ENCODE peak calls at places on chromosomes 5 and 9, in four cellular contexts. T is activated B cell treated with CpG ODN at 0.5 μM for 24 hours, K is IMR-90, I is astrocyte of the spinal cord. B is an unnamed sample.

GRCh38 chr5:107447587-107447986 is 223.2 kb downstream of the EFNA5 start:
- DNase-seq in K (no peak), I (no peak), T (no peak), B (no peak)

GRCh38 chr5:95617057-95617456 is 2.8 kb upstream of the GPR150 start:
- DNase-seq in K (peak; percentile 59), I (peak; percentile 23), T (no peak), B (no peak)

GRCh38 chr9:79663878-79664277 is 92.1 kb downstream of the TLE4 start:
- DNase-seq in K (no peak), I (no peak), T (no peak), B (no peak)

GRCh38 chr5:168965638-168966037 is 335.3 kb downstream of the SLIT3 start:
- DNase-seq in K (no peak), I (no peak), T (no peak), B (no peak)

GRCh38 chr9:132274861-132275260 is 79.9 kb downstream of the SETX start:
- DNase-seq in T (no peak), I (no peak), K (no peak), B (no peak)

GRCh38 chr9:129572052-129572425 is 48.9 kb downstream of the C9orf50 start:
- DNase-seq in I (no peak), K (no peak), T (no peak), B (no peak)

GRCh38 chr5:16540421-16540820 is 74.8 kb upstream of the ZNF622 start:
- DNase-seq in T (no peak), I (peak; percentile 75), K (peak; percentile 79), B (no peak)

GRCh38 chr9:21104787-21105186 is 27.0 kb upstream of the IFNB1 start:
- DNase-seq in I (no peak), K (no peak), T (no peak), B (no peak)

GRCh38 chr5:172820046-172820767 is 13.8 kb upstream of the ERGIC1 start:
- DNase-seq in T (no peak), K (peak; percentile 89), I (peak; percentile 80), B (no peak)

GRCh38 chr9:20784196-20784595 is 100.1 kb downstream of the FOCAD start:
- DNase-seq in K (no peak), T (no peak), I (no peak), B (no peak)

GRCh38 chr5:131720714-131721113 is 76.1 kb downstream of the FNIP1 start:
- DNase-seq in K (no peak), T (no peak), I (peak; percentile 16), B (no peak)

GRCh38 chr9:35563791-35564197 is 41.3 kb upstream of the TESK1 start:
- DNase-seq in K (no peak), I (peak; percentile 22), T (no peak), B (no peak)

GRCh38 chr5:173197375-173197891 is 37.6 kb downstream of the NKX2-5 start:
- DNase-seq in T (no peak), K (no peak), I (no peak), B (no peak)

GRCh38 chr5:120767171-120767820 is 303.2 kb downstream of the PRR16 start:
- DNase-seq in I (peak; percentile 49), K (peak; percentile 70), T (no peak), B (no peak)

GRCh38 chr9:92489209-92489608 is 6.9 kb upstream of the ASPN start:
- DNase-seq in I (peak; percentile 55), K (peak; percentile 62), T (no peak), B (no peak)

GRCh38 chr5:82793808-82794419 is 283.3 kb downstream of the TMEM167A start:
- DNase-seq in I (peak; percentile 18), K (peak; percentile 20), T (no peak), B (no peak)

GRCh38 chr9:129436751-129437625 is 183.9 kb downstream of the C9orf50 start:
- DNase-seq in K (peak; percentile 57), I (peak; percentile 45), T (no peak), B (peak; percentile 87)

DNA sequence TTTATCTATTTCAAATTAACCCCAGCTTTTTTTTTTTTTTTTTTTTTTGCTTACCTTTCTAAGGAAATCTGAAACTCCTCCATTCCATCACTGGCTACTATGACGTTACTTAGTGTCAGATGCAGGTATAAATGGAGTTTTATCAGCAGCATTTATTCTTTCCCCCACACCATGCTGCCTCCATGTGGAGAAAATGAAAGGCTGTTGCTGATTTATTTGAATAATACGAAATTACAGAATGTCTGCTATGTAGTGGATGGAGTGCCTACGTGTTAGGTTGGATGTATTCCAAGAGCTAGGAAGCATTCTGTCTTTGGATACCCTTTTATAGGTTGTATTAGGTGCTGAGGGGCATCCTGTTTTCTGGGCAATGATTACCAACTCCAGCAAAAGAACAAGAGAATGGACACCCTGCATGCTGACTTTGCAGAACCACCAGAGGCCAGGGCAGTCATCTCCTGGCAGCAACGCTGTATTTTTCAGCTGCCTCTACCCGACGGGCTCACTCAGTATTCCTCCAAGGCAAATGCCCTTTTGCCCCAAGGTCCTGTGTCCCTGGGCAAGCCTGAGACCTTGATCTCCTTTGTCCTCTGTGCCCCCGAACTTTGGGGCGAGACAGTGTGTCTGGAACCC is 199.5 kb downstream of the ALDH1A1 start:
- DNase-seq in K (peak; percentile 31), I (peak; percentile 33), T (no peak), B (no peak)
- TF ChIP-seq CTCF in K (peak; percentile 64), I (peak; percentile 51), T (no peak), B (peak; percentile 28)

GRCh38 chr9:109907810-109908458 is 127.9 kb downstream of the PALM2AKAP2 start:
- DNase-seq in I (no peak), T (no peak), K (no peak), B (no peak)

GRCh38 chr9:109908459-109909390 is 128.7 kb downstream of the PALM2AKAP2 start:
- DNase-seq in I (peak; percentile 19), T (no peak), K (peak; percentile 96), B (no peak)

GRCh38 chr9:109907400-109907799 is 127.4 kb downstream of the PALM2AKAP2 start:
- DNase-seq in I (no peak), K (no peak), T (no peak), B (no peak)

GRCh38 chr9:109905472-109905871 is 125.5 kb downstream of the PALM2AKAP2 start:
- DNase-seq in I (no peak), T (no peak), K (no peak), B (no peak)

DNA sequence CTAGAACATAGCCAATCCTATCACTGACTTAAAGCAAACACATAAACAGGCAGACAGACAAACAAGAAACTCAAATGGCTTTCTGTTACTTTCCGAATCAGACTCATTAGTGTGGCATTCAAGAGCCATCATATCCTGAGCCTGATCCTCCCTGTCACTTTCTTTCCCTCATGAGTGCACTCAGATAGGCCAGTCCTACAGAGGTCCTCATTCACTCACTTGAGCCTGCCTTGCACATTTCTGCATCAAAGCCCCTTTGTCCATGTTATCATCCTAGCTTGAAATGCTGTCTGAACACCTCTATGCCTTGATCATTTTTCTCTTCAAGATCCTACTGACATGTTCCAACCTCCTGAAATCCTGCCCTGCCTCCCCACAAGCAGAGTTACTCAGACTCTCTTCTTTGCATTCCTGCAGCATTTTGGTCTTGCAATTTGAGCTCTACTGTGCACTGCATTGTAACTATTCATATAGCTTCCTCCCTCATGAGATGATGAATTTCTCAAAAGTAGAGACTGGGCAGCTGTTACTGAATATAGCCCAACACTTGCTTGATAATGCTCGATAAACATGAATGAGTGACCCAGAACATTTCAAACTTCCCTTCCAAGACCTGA is 126.9 kb downstream of the PALM2AKAP2 start:
- DNase-seq in K (peak; percentile 71), I (peak; percentile 35), T (no peak), B (no peak)
- TF ChIP-seq CTCF in K (peak; percentile 27), I (peak; percentile 16), T (no peak), B (no peak)

GRCh38 chr5:150154618-150155134 is 969 bp downstream of the PDGFRB start:
- DNase-seq in I (no peak), K (no peak), T (no peak), B (no peak)
- TF ChIP-seq CTCF in I (peak; percentile 25), K (peak; percentile 6), T (no peak), B (no peak)

GRCh38 chr9:108634164-108634563 is 221.6 kb downstream of the ACTL7B start:
- DNase-seq in K (no peak), I (no peak), T (no peak), B (no peak)

GRCh38 chr9:108639736-108640135 is 216.1 kb downstream of the ACTL7B start:
- DNase-seq in K (no peak), T (no peak), I (no peak), B (no peak)

GRCh38 chr9:108637340-108637739 is 218.4 kb downstream of the ACTL7B start:
- DNase-seq in T (no peak), I (no peak), K (no peak), B (no peak)

GRCh38 chr9:108634669-108635462 is 220.9 kb downstream of the ACTL7B start:
- DNase-seq in T (no peak), K (no peak), I (no peak), B (no peak)

GRCh38 chr9:108636023-108636422 is 219.8 kb downstream of the ACTL7B start:
- DNase-seq in I (no peak), K (no peak), T (no peak), B (no peak)
- TF ChIP-seq CTCF in I (no peak), K (no peak), T (no peak), B (no peak)

GRCh38 chr9:121989010-121989409 is 104.1 kb downstream of the TTLL11 start:
- DNase-seq in I (peak; percentile 52), K (peak; percentile 39), T (no peak), B (no peak)
- TF ChIP-seq CTCF in I (peak; percentile 72), K (peak; percentile 38), T (no peak), B (peak; percentile 40)

DNA sequence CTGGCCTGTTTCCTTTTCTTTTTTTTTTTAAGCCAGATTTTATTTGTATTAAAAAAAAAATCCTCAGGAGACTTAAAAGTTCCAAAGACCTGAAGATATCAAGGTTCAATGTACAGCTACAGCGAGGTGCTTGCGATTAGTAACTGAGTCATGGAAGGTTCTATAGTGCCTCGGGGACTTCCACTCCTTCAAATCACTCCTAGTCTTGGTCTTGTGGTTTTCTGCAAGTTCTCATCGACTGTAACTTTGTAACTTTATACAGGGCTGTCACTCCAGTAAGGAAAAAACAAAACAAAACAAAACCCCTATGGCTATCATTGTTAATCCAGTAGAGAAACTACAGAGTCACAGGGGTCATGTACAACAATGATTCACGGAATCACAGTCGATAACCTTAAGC is 39.7 kb upstream of the SELENOP start:
- DNase-seq in K (no peak), T (no peak), I (no peak), B (no peak)
- TF ChIP-seq CTCF in K (no peak), T (no peak), I (no peak), B (no peak)

DNA sequence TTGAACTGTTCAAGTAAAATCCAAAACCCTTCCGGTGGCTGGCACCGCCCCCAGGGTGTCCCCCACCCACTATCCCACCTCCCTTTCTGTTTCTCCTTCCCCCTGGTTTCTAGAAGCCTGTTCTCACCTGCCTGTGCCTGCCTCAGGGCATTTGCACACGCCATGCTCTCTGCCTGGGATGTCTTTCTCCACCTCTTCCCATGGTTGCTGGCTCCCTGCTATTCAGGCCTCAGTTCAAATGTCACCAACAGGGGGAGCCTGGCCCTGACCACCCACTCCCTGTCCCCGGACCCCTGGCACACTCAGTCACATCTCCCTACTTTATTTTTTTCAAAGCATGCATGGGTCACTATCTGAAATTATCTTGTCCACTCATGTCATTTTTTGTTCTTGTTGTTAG is 39.9 kb upstream of the EEIG1 start:
- DNase-seq in K (no peak), T (no peak), I (no peak), B (no peak)
- TF ChIP-seq CTCF in K (peak; percentile 10), T (no peak), I (peak; percentile 16), B (peak; percentile 5)

B was measured in D721Med.